ENCODE peak calls at places on chromosomes 1 and 21, in seven cellular contexts. X is CD8-positive, alpha-beta T cell; U is astrocyte of the cerebellum; Z is progenitor cell of endocrine pancreas; R is HL-60; A is NCI-H748 treated with DMSO at 0.1 percent for 48 hours; S is RPMI7951. I is an unnamed sample.

GRCh38 chr1:50080904-50081586 is 27.7 kb upstream of the ELAVL4 start:
- DNase-seq in X (no peak), U (no peak), Z (no peak), R (no peak), A (peak; percentile 86), S (no peak), I (no peak)

GRCh38 chr1:78383923-78384322 is 106.9 kb upstream of the PTGFR start:
- DNase-seq in X (no peak), U (no peak), Z (no peak), R (no peak), A (no peak), S (no peak), I (no peak)

GRCh38 chr1:204446413-204447111 is 34.9 kb upstream of the PPP1R15B start:
- DNase-seq in X (peak; percentile 58), U (peak; percentile 23), Z (peak; percentile 60), R (no peak), A (peak; percentile 3), S (peak; percentile 47), I (peak; percentile 53)

GRCh38 chr1:37471345-37472231 is 2.8 kb upstream of the ZC3H12A start:
- DNase-seq in X (no peak), U (peak; percentile 82), Z (no peak), R (peak; percentile 45), A (no peak), S (peak; percentile 95), I (peak; percentile 90)

GRCh38 chr21:42315296-42315891 is at the start of gene TFF3:
- DNase-seq in X (no peak), U (no peak), Z (peak; percentile 27), R (no peak), A (peak; percentile 93), S (peak; percentile 40), I (no peak)

GRCh38 chr1:221947731-221948130 is 205.8 kb upstream of the DUSP10 start:
- DNase-seq in X (no peak), U (no peak), Z (no peak), R (no peak), A (no peak), S (peak; percentile 35), I (no peak)

GRCh38 chr1:114428083-114428754 is 82.8 kb downstream of the TRIM33 start:
- DNase-seq in X (no peak), U (peak; percentile 1), Z (no peak), R (no peak), A (no peak), S (peak; percentile 10), I (peak; percentile 31)

GRCh38 chr1:30716646-30717045 is 6.7 kb downstream of the MATN1 start:
- DNase-seq in X (no peak), U (no peak), Z (no peak), R (no peak), A (no peak), S (no peak), I (no peak)

GRCh38 chr1:206690516-206690915 is 5.8 kb downstream of the MAPKAPK2 start:
- DNase-seq in X (no peak), U (no peak), Z (no peak), R (no peak), A (no peak), S (no peak), I (no peak)

GRCh38 chr21:43972850-43973633 is 39.1 kb upstream of the TRAPPC10 start:
- DNase-seq in X (no peak), U (no peak), Z (no peak), R (no peak), A (no peak), S (peak; percentile 11), I (no peak)

GRCh38 chr1:78884685-78885452 is 121.7 kb downstream of the ADGRL4 start:
- DNase-seq in X (no peak), U (no peak), Z (no peak), R (no peak), A (no peak), S (peak; percentile 34), I (peak; percentile 44)

GRCh38 chr1:94866178-94866822 is 46.1 kb downstream of the SLC44A3 start:
- DNase-seq in X (no peak), U (peak; percentile 71), Z (no peak), R (no peak), A (no peak), S (peak; percentile 82), I (peak; percentile 26)

GRCh38 chr1:10909697-10910489 is 102.6 kb upstream of the TARDBP start:
- DNase-seq in X (peak; percentile 67), U (no peak), Z (no peak), R (peak; percentile 24), A (no peak), S (peak; percentile 24), I (peak; percentile 17)

GRCh38 chr1:229582011-229582694 is 23.6 kb upstream of the ABCB10 start:
- DNase-seq in X (no peak), U (no peak), Z (no peak), R (peak; percentile 53), A (no peak), S (no peak), I (peak; percentile 71)

GRCh38 chr1:88552226-88552625 is 131.8 kb upstream of the PKN2 start:
- DNase-seq in X (no peak), U (no peak), Z (no peak), R (no peak), A (no peak), S (no peak), I (no peak)

GRCh38 chr1:44571712-44572571 is 102.3 kb downstream of the TMEM53 start:
- DNase-seq in X (no peak), U (no peak), Z (no peak), R (peak; percentile 2), A (no peak), S (no peak), I (peak; percentile 19)

GRCh38 chr21:44487831-44488230 is 32.5 kb downstream of the LRRC3 start:
- DNase-seq in X (peak; percentile 19), U (no peak), Z (no peak), R (no peak), A (no peak), S (peak; percentile 29), I (peak; percentile 46)

GRCh38 chr1:54516249-54516920 is 31.6 kb upstream of the ACOT11 start:
- DNase-seq in X (no peak), U (no peak), Z (no peak), R (no peak), A (no peak), S (no peak), I (no peak)

GRCh38 chr1:168767885-168768584 is 39.0 kb upstream of the DPT start:
- DNase-seq in X (no peak), U (peak; percentile 63), Z (no peak), R (no peak), A (no peak), S (peak; percentile 60), I (peak; percentile 79)

GRCh38 chr1:235500971-235501540 is 3.2 kb downstream of the B3GALNT2 start:
- DNase-seq in X (no peak), U (no peak), Z (no peak), R (no peak), A (no peak), S (no peak), I (peak; percentile 49)

I was measured in fibroblast of mammary gland.